ENCODE peak calls at places on chromosomes 16 and 17, in ten cellular contexts. M is A549, X is lung, E is endothelial cell of umbilical vein, T is heart right ventricle, G is Karpas-422, Z is PC-3, I is upper lobe of right lung, B is hepatocyte, R is GM23338. K is an unnamed sample.

GRCh38 chr17:59004338-59005111 is 102.2 kb downstream of the TRIM37 start:
- DNase-seq in M (peak; percentile 49), X (peak; percentile 50), E (peak; percentile 74), T (no peak), G (peak; percentile 87), Z (peak; percentile 82), I (no peak), B (peak; percentile 76), R (peak; percentile 84), K (peak; percentile 75)

GRCh38 chr17:73256220-73256619 is 5.5 kb downstream of the CPSF4L start:
- DNase-seq in M (no peak), X (no peak), E (no peak), T (no peak), G (no peak), Z (no peak), I (peak; percentile 38), B (no peak), R (peak; percentile 24), K (no peak)

GRCh38 chr17:78747479-78747878 is 34.6 kb downstream of the CYTH1 start:
- DNase-seq in M (no peak), X (no peak), E (no peak), T (no peak), G (no peak), Z (no peak), I (no peak), B (no peak), R (no peak), K (no peak)

GRCh38 chr16:9836118-9836736 is 346.0 kb downstream of the GRIN2A start:
- DNase-seq in M (no peak), X (no peak), E (peak; percentile 35), T (no peak), G (peak; percentile 64), Z (peak; percentile 25), I (no peak), B (peak; percentile 62), R (peak; percentile 72), K (peak; percentile 34)

GRCh38 chr17:19753661-19754463 is 5.8 kb upstream of the ALDH3A1 start:
- DNase-seq in M (peak; percentile 89), X (no peak), E (no peak), T (peak; percentile 44), G (no peak), Z (peak; percentile 88), I (peak; percentile 82), B (no peak), R (peak; percentile 33), K (peak; percentile 34)

GRCh38 chr17:17523001-17523713 is 27.0 kb upstream of the RASD1 start:
- DNase-seq in M (no peak), X (no peak), E (no peak), T (peak; percentile 6), G (no peak), Z (no peak), I (no peak), B (no peak), R (peak; percentile 25), K (peak; percentile 53)

GRCh38 chr16:67555795-67556212 is 6.5 kb upstream of the CTCF start:
- DNase-seq in M (no peak), X (no peak), E (peak; percentile 74), T (no peak), G (no peak), Z (peak; percentile 79), I (no peak), B (no peak), R (no peak), K (peak; percentile 65)

GRCh38 chr16:5885521-5885920 is 787.9 kb upstream of the EEF2KMT start:
- DNase-seq in M (no peak), X (no peak), E (no peak), T (no peak), G (no peak), Z (no peak), I (no peak), B (no peak), R (no peak), K (no peak)

GRCh38 chr16:19888834-19889233 is 4.2 kb upstream of the GPRC5B start:
- DNase-seq in M (no peak), X (no peak), E (no peak), T (no peak), G (no peak), Z (no peak), I (no peak), B (no peak), R (no peak), K (no peak)

DNA sequence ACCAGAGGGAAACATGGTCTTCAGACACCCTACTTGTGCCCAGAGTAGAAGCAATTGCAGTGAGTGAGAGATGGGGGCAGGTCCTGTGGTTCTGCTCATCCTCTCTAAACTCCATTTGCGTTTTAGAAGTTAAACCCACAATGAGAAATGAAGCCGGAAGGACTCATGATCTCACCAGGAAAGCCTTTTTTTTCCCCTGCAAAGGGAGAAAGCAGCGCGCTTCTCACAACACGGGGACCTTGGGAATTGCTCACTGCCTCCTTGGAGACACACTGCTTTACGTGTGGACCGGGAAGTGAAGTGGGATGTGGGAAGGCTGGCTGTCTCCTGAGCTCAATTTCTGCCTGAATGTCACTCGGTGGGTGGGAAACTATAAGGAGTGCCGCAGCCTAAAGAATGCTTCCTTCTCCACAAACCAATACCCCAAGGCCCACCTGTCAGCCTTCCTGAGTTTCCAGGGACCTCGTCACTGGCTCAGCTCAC is 365.5 kb downstream of the XYLT1 start:
- DNase-seq in M (no peak), X (no peak), E (no peak), T (no peak), G (no peak), Z (no peak), I (no peak), B (no peak), R (peak; percentile 4), K (no peak)
- H3K27ac ChIP-seq in M (no peak overlapping the region), X (no peak overlapping the region), E (no peak overlapping the region), T (no peak overlapping the region), G (no peak overlapping the region), Z (no peak overlapping the region), I (no peak overlapping the region), B (no peak overlapping the region), R (peak overlapping the region; percentile 74), K (no peak overlapping the region)

GRCh38 chr16:22898131-22898530 is 84.2 kb downstream of the HS3ST2 start:
- DNase-seq in M (no peak), X (no peak), E (no peak), T (no peak), G (no peak), Z (no peak), I (no peak), B (no peak), R (no peak), K (no peak)
- H3K27ac ChIP-seq in M (no peak overlapping the region), X (no peak overlapping the region), E (no peak overlapping the region), T (no peak overlapping the region), G (no peak overlapping the region), Z (no peak overlapping the region), I (no peak overlapping the region), B (no peak overlapping the region), R (no peak overlapping the region), K (no peak overlapping the region)

DNA sequence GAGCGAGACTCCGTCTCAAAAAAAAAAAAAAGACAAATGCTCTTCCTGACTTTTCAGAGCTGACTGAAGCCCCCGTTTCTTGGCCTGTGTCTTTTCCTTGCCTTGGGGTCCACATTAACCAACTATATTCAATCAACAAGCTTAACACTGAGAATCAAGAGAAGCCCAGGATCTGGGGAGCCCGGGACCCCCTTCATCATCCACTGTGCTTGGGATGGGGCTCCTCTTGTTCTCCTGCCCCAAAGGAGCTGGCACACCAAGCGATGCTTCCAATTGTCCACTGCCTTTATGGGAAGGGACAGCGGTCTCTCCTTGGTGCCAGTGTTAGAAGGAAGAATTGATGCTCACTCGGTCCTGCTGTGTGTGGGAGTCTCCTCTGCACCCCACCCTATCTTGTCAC is 146.6 kb downstream of the KCNJ12 start:
- DNase-seq in M (no peak), X (no peak), E (no peak), T (no peak), G (no peak), Z (no peak), I (no peak), B (no peak), R (no peak), K (no peak)
- H3K27ac ChIP-seq in M (no peak overlapping the region), X (no peak overlapping the region), E (no peak overlapping the region), T (no peak overlapping the region), G (no peak overlapping the region), Z (no peak overlapping the region), I (no peak overlapping the region), B (no peak overlapping the region), R (no peak overlapping the region), K (no peak overlapping the region)

GRCh38 chr17:82909322-82909904 is 69.6 kb upstream of the ZNF750 start:
- DNase-seq in M (no peak), X (no peak), E (no peak), T (no peak), G (no peak), Z (no peak), I (no peak), B (no peak), R (no peak), K (no peak)
- H3K27ac ChIP-seq in M (no peak overlapping the region), X (no peak overlapping the region), E (no peak overlapping the region), T (no peak overlapping the region), G (no peak overlapping the region), Z (no peak overlapping the region), I (no peak overlapping the region), B (no peak overlapping the region), R (no peak overlapping the region), K (peak overlapping the region; percentile 24)

DNA sequence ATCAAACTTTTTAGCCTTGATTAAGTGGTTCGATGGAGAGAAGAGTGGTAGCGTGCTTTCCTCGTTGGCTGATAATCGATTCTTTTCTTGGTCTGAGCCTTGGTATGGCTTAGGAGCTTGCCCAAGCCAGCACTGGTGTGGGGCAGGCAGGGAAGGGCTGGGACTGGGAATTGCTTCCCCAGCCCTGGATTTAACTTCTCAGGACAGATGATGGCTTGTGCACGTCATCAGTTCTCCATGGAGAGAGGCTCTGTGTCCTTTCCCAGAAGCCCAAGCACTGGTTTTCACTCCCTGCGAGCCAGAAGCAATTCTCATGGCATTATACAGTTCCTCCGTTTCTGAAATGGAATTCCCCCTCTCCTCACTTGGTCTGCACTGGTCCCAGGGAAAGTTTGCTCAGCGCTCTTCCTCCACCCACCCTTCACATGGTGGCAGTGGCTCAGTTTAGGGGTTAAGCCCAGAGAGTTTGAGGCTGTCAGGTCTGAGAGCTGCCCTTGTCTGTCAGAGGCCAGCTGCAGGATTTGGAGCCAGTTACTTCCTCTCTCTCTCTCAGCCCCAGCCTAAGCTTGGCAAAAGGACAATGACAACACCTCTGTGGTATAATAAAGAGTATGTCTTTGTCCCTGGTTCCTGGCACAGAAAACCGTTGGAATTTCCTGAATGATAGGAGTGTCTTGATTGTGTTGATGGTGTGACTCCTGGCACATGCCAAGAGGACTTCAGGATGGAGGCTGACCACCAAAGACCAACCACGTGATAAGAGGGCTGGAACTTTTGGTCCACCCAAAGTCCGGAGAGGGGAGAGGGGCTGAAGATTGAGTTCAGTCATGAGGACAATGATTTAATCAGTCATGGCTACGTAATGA is 219.6 kb upstream of the TNRC6C start:
- DNase-seq in M (no peak), X (no peak), E (no peak), T (peak; percentile 43), G (no peak), Z (no peak), I (peak; percentile 28), B (no peak), R (no peak), K (no peak)
- H3K27ac ChIP-seq in M (no peak overlapping the region), X (peak overlapping the region; percentile 81), E (no peak overlapping the region), T (peak overlapping the region; percentile 84), G (no peak overlapping the region), Z (no peak overlapping the region), I (peak overlapping the region; percentile 32), B (no peak overlapping the region), R (no peak overlapping the region), K (no peak overlapping the region)

DNA sequence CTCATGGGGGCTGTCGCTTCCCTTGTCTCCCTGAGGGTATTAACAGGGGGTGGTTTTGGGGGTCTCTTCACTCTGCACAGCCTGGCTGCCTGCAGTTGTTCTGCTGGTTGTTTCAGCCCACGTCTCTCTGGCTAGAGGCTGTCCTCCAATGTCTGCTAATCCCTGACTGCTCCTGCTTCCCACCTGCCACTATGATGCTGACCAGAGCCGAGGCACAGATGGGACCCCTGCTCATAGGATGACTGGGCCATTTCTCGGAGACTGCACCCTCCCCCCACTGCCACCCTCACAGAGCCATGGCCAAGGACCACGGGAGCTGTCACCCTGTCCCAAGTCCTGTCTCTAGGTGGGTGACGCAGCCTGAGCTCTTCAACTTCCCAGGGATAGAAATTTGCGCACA is 1.6 kb upstream of the ACSF3 start:
- DNase-seq in M (no peak), X (no peak), E (no peak), T (no peak), G (no peak), Z (no peak), I (no peak), B (no peak), R (no peak), K (no peak)
- H3K27ac ChIP-seq in M (no peak overlapping the region), X (no peak overlapping the region), E (no peak overlapping the region), T (no peak overlapping the region), G (no peak overlapping the region), Z (no peak overlapping the region), I (no peak overlapping the region), B (no peak overlapping the region), R (no peak overlapping the region), K (no peak overlapping the region)

K was measured in A673.